ENCODE peak calls at places on chromosomes 6 and 20, in seven cellular contexts. P is astrocyte of the spinal cord; Z is AG09309; F is naive thymus-derived CD8-positive, alpha-beta T cell; K is activated T-cell treated with anti-CD3 and anti-CD28 coated beads for 4 hours; M is stimulated activated effector memory CD8-positive, alpha-beta T cell treated with anti-CD3 and anti-CD28 coated beads, Interleukin-12 subunit alpha, Interleukin-12 subunit beta, amount 100 ng/mL, for 72 hours; Q is activated naive CD4-positive, alpha-beta T cell. W is an unnamed sample.

GRCh38 chr20:38377039-38377715 is 30.9 kb downstream of the LBP start:
- DNase-seq in P (no peak), Z (no peak), F (no peak), K (no peak), M (no peak), Q (no peak), W (no peak)

GRCh38 chr6:146337376-146337775 is 206.3 kb upstream of the RAB32 start:
- DNase-seq in P (no peak), Z (no peak), F (no peak), K (no peak), M (no peak), Q (no peak), W (peak; percentile 97)

GRCh38 chr20:17557675-17558006 is 12.2 kb upstream of the DSTN start:
- DNase-seq in P (peak; percentile 87), Z (no peak), F (no peak), K (no peak), M (no peak), Q (no peak), W (no peak)

GRCh38 chr20:36251426-36251825 is 15.1 kb downstream of the AAR2 start:
- DNase-seq in P (no peak), Z (no peak), F (no peak), K (no peak), M (no peak), Q (no peak), W (no peak)

GRCh38 chr20:46111028-46111835 is 6.9 kb upstream of the CD40 start:
- DNase-seq in P (no peak), Z (no peak), F (no peak), K (no peak), M (no peak), Q (no peak), W (no peak)

GRCh38 chr20:10171864-10172751 is 46.5 kb upstream of the SNAP25 start:
- DNase-seq in P (peak; percentile 46), Z (no peak), F (no peak), K (peak; percentile 7), M (peak; percentile 49), Q (no peak), W (peak; percentile 85)

GRCh38 chr6:68192988-68193387 is 442.1 kb upstream of the ADGRB3 start:
- DNase-seq in P (no peak), Z (no peak), F (no peak), K (no peak), M (no peak), Q (no peak), W (no peak)

GRCh38 chr20:33554914-33555420 is 65.1 kb downstream of the CBFA2T2 start:
- DNase-seq in P (peak; percentile 96), Z (peak; percentile 88), F (peak; percentile 7), K (peak; percentile 11), M (no peak), Q (no peak), W (no peak)

GRCh38 chr20:46057856-46058655 is 29.0 kb downstream of the SLC12A5 start:
- DNase-seq in P (peak; percentile 24), Z (no peak), F (no peak), K (no peak), M (no peak), Q (no peak), W (no peak)

GRCh38 chr6:42338573-42339218 is 113.0 kb downstream of the TRERF1 start:
- DNase-seq in P (peak; percentile 98), Z (peak; percentile 97), F (no peak), K (no peak), M (no peak), Q (no peak), W (no peak)

GRCh38 chr20:8721098-8721497 is 347.8 kb upstream of the PLCB4 start:
- DNase-seq in P (peak; percentile 63), Z (no peak), F (no peak), K (no peak), M (no peak), Q (no peak), W (peak; percentile 79)

GRCh38 chr6:113825776-113826175 is 31.4 kb upstream of the MARCKS start:
- DNase-seq in P (peak; percentile 94), Z (no peak), F (no peak), K (no peak), M (no peak), Q (no peak), W (peak; percentile 55)

GRCh38 chr20:50540620-50541605 is 30.7 kb downstream of the PTPN1 start:
- DNase-seq in P (peak; percentile 95), Z (no peak), F (no peak), K (no peak), M (no peak), Q (no peak), W (peak; percentile 14)

GRCh38 chr20:33731693-33732165 is at the start of gene ZNF341:
- DNase-seq in P (peak; percentile 81), Z (no peak), F (peak; percentile 84), K (peak; percentile 73), M (peak; percentile 92), Q (peak; percentile 71), W (peak; percentile 75)

GRCh38 chr20:51622004-51622874 is 79.7 kb upstream of the NFATC2 start:
- DNase-seq in P (no peak), Z (no peak), F (no peak), K (no peak), M (no peak), Q (no peak), W (peak; percentile 97)

GRCh38 chr20:50278377-50278683 is 87.7 kb downstream of the CEBPB start:
- DNase-seq in P (no peak), Z (no peak), F (no peak), K (no peak), M (no peak), Q (no peak), W (no peak)

GRCh38 chr6:156185113-156185512 is 592.1 kb upstream of the ARID1B start:
- DNase-seq in P (no peak), Z (no peak), F (no peak), K (no peak), M (no peak), Q (no peak), W (no peak)

GRCh38 chr6:133590814-133591213 is 298.1 kb upstream of the TCF21 start:
- DNase-seq in P (no peak), Z (no peak), F (no peak), K (no peak), M (no peak), Q (no peak), W (no peak)

GRCh38 chr20:5480824-5481600 is 164.3 kb upstream of the PROKR2 start:
- DNase-seq in P (no peak), Z (no peak), F (no peak), K (no peak), M (no peak), Q (no peak), W (no peak)

GRCh38 chr6:1176595-1176994 is 135.3 kb upstream of the FOXQ1 start:
- DNase-seq in P (no peak), Z (no peak), F (no peak), K (no peak), M (no peak), Q (no peak), W (no peak)

GRCh38 chr6:10837692-10837996 is 695 bp downstream of the MAK start:
- DNase-seq in P (peak; percentile 18), Z (no peak), F (no peak), K (no peak), M (no peak), Q (no peak), W (peak; percentile 4)

GRCh38 chr20:48357714-48358113 is 470.1 kb downstream of the PREX1 start:
- DNase-seq in P (no peak), Z (no peak), F (no peak), K (no peak), M (no peak), Q (no peak), W (no peak)

GRCh38 chr6:27281569-27281968 is 30.5 kb downstream of the POM121L2 start:
- DNase-seq in P (no peak), Z (no peak), F (no peak), K (no peak), M (no peak), Q (no peak), W (no peak)

GRCh38 chr6:132209351-132209750 is 191.9 kb downstream of the MOXD1 start:
- DNase-seq in P (no peak), Z (no peak), F (no peak), K (no peak), M (no peak), Q (no peak), W (no peak)

GRCh38 chr6:131924881-131925474 is 26.2 kb downstream of the CCN2 start:
- DNase-seq in P (peak; percentile 70), Z (no peak), F (no peak), K (no peak), M (no peak), Q (no peak), W (peak; percentile 32)

GRCh38 chr6:125728739-125729138 is 20.7 kb upstream of the HEY2 start:
- DNase-seq in P (no peak), Z (no peak), F (no peak), K (no peak), M (no peak), Q (no peak), W (no peak)

GRCh38 chr6:84467296-84467695 is 239.9 kb upstream of the CEP162 start:
- DNase-seq in P (peak; percentile 21), Z (no peak), F (no peak), K (no peak), M (no peak), Q (no peak), W (no peak)

GRCh38 chr20:37803476-37804307 is 99.2 kb upstream of the VSTM2L start:
- DNase-seq in P (no peak), Z (no peak), F (no peak), K (no peak), M (no peak), Q (no peak), W (no peak)

GRCh38 chr6:37389857-37390256 is 36.1 kb downstream of the RNF8 start:
- DNase-seq in P (no peak), Z (no peak), F (no peak), K (no peak), M (no peak), Q (no peak), W (no peak)

GRCh38 chr6:170031096-170031471 is 259.8 kb downstream of the DLL1 start:
- DNase-seq in P (no peak), Z (no peak), F (no peak), K (no peak), M (no peak), Q (no peak), W (no peak)

GRCh38 chr6:5752282-5752681 is 254.4 kb downstream of the NRN1 start:
- DNase-seq in P (peak; percentile 73), Z (peak; percentile 60), F (no peak), K (no peak), M (no peak), Q (no peak), W (no peak)

GRCh38 chr6:87606199-87606598 is 16.3 kb downstream of the ORC3 start:
- DNase-seq in P (no peak), Z (no peak), F (no peak), K (no peak), M (no peak), Q (no peak), W (no peak)

GRCh38 chr20:4406627-4407026 is 315.1 kb upstream of the PRND start:
- DNase-seq in P (peak; percentile 50), Z (peak; percentile 79), F (no peak), K (no peak), M (no peak), Q (no peak), W (no peak)